ENCODE peak calls at places on chromosomes 2 and 18, in six cellular contexts. X is T-helper 1 cell; K is NCI-H1930; I is cortex of kidney; U is activated effector memory CD4-positive, alpha-beta T cell treated with Interleukin-2 at 50 U/mL for 16 hours; Y is C1 segment of cervical spinal cord. H is an unnamed sample.

GRCh38 chr18:55239764-55240163 is 280.5 kb upstream of the CCDC68 start:
- DNase-seq in X (no peak), K (no peak), I (no peak), U (no peak), Y (no peak), H (no peak)

GRCh38 chr2:67825476-67825875 is 237.3 kb downstream of the C1D start:
- DNase-seq in X (no peak), K (no peak), I (no peak), U (no peak), Y (no peak), H (no peak)

GRCh38 chr2:30048636-30049175 is 98.1 kb upstream of the YPEL5 start:
- DNase-seq in X (no peak), K (no peak), I (no peak), U (no peak), Y (no peak), H (no peak)

GRCh38 chr2:97845133-97845532 is 131.8 kb downstream of the ZAP70 start:
- DNase-seq in X (no peak), K (no peak), I (no peak), U (no peak), Y (no peak), H (no peak)

GRCh38 chr18:23088343-23088742 is 46.9 kb upstream of the CABLES1 start:
- DNase-seq in X (no peak), K (no peak), I (no peak), U (no peak), Y (no peak), H (no peak)

GRCh38 chr18:70279470-70279869 is 9.4 kb upstream of the SOCS6 start:
- DNase-seq in X (no peak), K (no peak), I (no peak), U (no peak), Y (no peak), H (no peak)

GRCh38 chr2:5759949-5760348 is 67.8 kb downstream of the SOX11 start:
- DNase-seq in X (no peak), K (no peak), I (no peak), U (no peak), Y (no peak), H (no peak)

GRCh38 chr2:98708396-98709186 is 22.3 kb downstream of the MGAT4A start:
- DNase-seq in X (no peak), K (no peak), I (no peak), U (no peak), Y (no peak), H (no peak)

GRCh38 chr2:43158259-43158880 is 68.0 kb downstream of the ZFP36L2 start:
- DNase-seq in X (peak), K (no peak), I (no peak), U (peak), Y (peak), H (peak)

GRCh38 chr2:16478817-16479216 is 186.8 kb downstream of the CYRIA start:
- DNase-seq in X (no peak), K (no peak), I (no peak), U (no peak), Y (no peak), H (no peak)

GRCh38 chr2:232315049-232315922 is 63.3 kb upstream of the ALPP start:
- DNase-seq in X (peak), K (no peak), I (no peak), U (peak), Y (peak), H (peak)

GRCh38 chr2:10814571-10815331 is 2.2 kb upstream of the PDIA6 start:
- DNase-seq in X (no peak), K (no peak), I (no peak), U (no peak), Y (no peak), H (no peak)

GRCh38 chr2:178899664-178900063 is 92.4 kb upstream of the TTN start:
- DNase-seq in X (no peak), K (no peak), I (no peak), U (no peak), Y (no peak), H (no peak)

GRCh38 chr2:110807520-110807919 is 75.1 kb downstream of the ACOXL start:
- DNase-seq in X (no peak), K (no peak), I (no peak), U (no peak), Y (no peak), H (no peak)

GRCh38 chr2:236634203-236634602 is 64.6 kb downstream of the ACKR3 start:
- DNase-seq in X (no peak), K (no peak), I (no peak), U (no peak), Y (no peak), H (no peak)

GRCh38 chr2:4091869-4092268 is 388.5 kb downstream of the DCDC2C start:
- DNase-seq in X (no peak), K (no peak), I (no peak), U (no peak), Y (no peak), H (peak)

GRCh38 chr2:121245120-121245820 is 39.7 kb downstream of the TFCP2L1 start:
- DNase-seq in X (no peak), K (no peak), I (no peak), U (no peak), Y (no peak), H (no peak)

GRCh38 chr2:200305797-200306718 is at the start of gene SPATS2L:
- DNase-seq in X (peak), K (peak), I (peak), U (peak), Y (peak), H (peak)

GRCh38 chr2:181955010-181955409 is 30.6 kb upstream of the PPP1R1C start:
- DNase-seq in X (no peak), K (no peak), I (no peak), U (no peak), Y (no peak), H (no peak)

GRCh38 chr2:216274194-216274593 is 98.1 kb downstream of the MARCHF4 start:
- DNase-seq in X (no peak), K (no peak), I (no peak), U (no peak), Y (no peak), H (no peak)

GRCh38 chr2:96090181-96090500 is 26.2 kb downstream of the ADRA2B start:
- DNase-seq in X (no peak), K (no peak), I (no peak), U (no peak), Y (no peak), H (no peak)

GRCh38 chr18:6004683-6005082 is 109.4 kb upstream of the TMEM200C start:
- DNase-seq in X (no peak), K (no peak), I (no peak), U (no peak), Y (no peak), H (no peak)

GRCh38 chr2:241048149-241048948 is 49.9 kb downstream of the SNED1 start:
- DNase-seq in X (no peak), K (no peak), I (no peak), U (no peak), Y (no peak), H (no peak)

GRCh38 chr2:57180042-57180567 is 866.5 kb upstream of the VRK2 start:
- DNase-seq in X (no peak), K (no peak), I (no peak), U (no peak), Y (no peak), H (no peak)

GRCh38 chr2:33291278-33292013 is 185.0 kb upstream of the RASGRP3 start:
- DNase-seq in X (no peak), K (peak), I (no peak), U (no peak), Y (no peak), H (no peak)

GRCh38 chr2:32357545-32358482 is 991 bp downstream of the BIRC6 start:
- DNase-seq in X (no peak), K (no peak), I (no peak), U (no peak), Y (peak), H (no peak)

GRCh38 chr2:152847067-152847466 is 128.6 kb downstream of the ARL6IP6 start:
- DNase-seq in X (no peak), K (no peak), I (no peak), U (no peak), Y (no peak), H (no peak)

GRCh38 chr2:128086244-128086643 is 4.8 kb upstream of the UGGT1 start:
- DNase-seq in X (no peak), K (no peak), I (no peak), U (no peak), Y (no peak), H (no peak)

GRCh38 chr2:127134833-127135830 is 28.2 kb upstream of the BIN1 start:
- DNase-seq in X (no peak), K (no peak), I (no peak), U (no peak), Y (no peak), H (no peak)

GRCh38 chr2:13050764-13051163 is 334.0 kb downstream of the TRIB2 start:
- DNase-seq in X (no peak), K (no peak), I (no peak), U (no peak), Y (no peak), H (no peak)

GRCh38 chr18:48186084-48186798 is 222.9 kb downstream of the ZBTB7C start:
- DNase-seq in X (no peak), K (no peak), I (no peak), U (no peak), Y (no peak), H (no peak)

GRCh38 chr2:27264753-27265535 is 2.1 kb upstream of the SLC30A3 start:
- DNase-seq in X (peak), K (peak), I (no peak), U (peak), Y (peak), H (peak)

GRCh38 chr18:28163201-28163778 is 13.6 kb downstream of the CDH2 start:
- DNase-seq in X (no peak), K (no peak), I (no peak), U (no peak), Y (no peak), H (no peak)

GRCh38 chr2:54726940-54727339 is 3.5 kb downstream of the EML6 start:
- DNase-seq in X (no peak), K (no peak), I (no peak), U (no peak), Y (no peak), H (no peak)

GRCh38 chr18:75824661-75825060 is 397.2 kb upstream of the SMIM21 start:
- DNase-seq in X (no peak), K (no peak), I (no peak), U (no peak), Y (no peak), H (no peak)

GRCh38 chr2:231685349-231686191 is 22.8 kb upstream of the PTMA start:
- DNase-seq in X (no peak), K (no peak), I (no peak), U (no peak), Y (peak), H (no peak)

GRCh38 chr2:23944527-23944926 is 4.3 kb downstream of the UBXN2A start:
- DNase-seq in X (no peak), K (no peak), I (no peak), U (no peak), Y (peak), H (no peak)

GRCh38 chr2:128304715-128305554 is 13.7 kb downstream of the HS6ST1 start:
- DNase-seq in X (no peak), K (no peak), I (no peak), U (no peak), Y (no peak), H (no peak)

GRCh38 chr2:9366041-9366440 is 57.3 kb downstream of the ITGB1BP1 start:
- DNase-seq in X (no peak), K (no peak), I (no peak), U (no peak), Y (no peak), H (no peak)